ENCODE peak calls at places on chromosome 1, in ten cellular contexts. P, E, N, U, J, Z, L, I, F and W are unnamed samples.

GRCh38 chr1:7366955-7367665 is 404.0 kb upstream of the VAMP3 start:
- DNase-seq in I (no peak), L (no peak), P (no peak), N (no peak), F (peak; percentile 30), U (no peak), Z (no peak), J (no peak), E (no peak), W (no peak)

GRCh38 chr1:86906419-86906818 is 7.5 kb downstream of the SELENOF start:
- DNase-seq in E (no peak), I (no peak), P (no peak), Z (no peak), J (peak; percentile 3), U (no peak), N (no peak), F (no peak), L (no peak), W (no peak)

GRCh38 chr1:151368745-151369610 is 3.5 kb downstream of the SELENBP1 start:
- DNase-seq in Z (peak; percentile 61), E (no peak), F (no peak), U (no peak), N (peak; percentile 32), I (no peak), J (no peak), P (no peak), L (no peak), W (no peak)

GRCh38 chr1:100219879-100220278 is 29.8 kb downstream of the DBT start:
- DNase-seq in E (no peak), P (no peak), L (peak; percentile 25), J (no peak), I (no peak), Z (no peak), N (no peak), F (no peak), U (no peak), W (no peak)

GRCh38 chr1:224540535-224540934 is 75.6 kb upstream of the CNIH3 start:
- DNase-seq in N (no peak), U (no peak), Z (no peak), P (no peak), F (no peak), I (no peak), E (no peak), J (no peak), L (no peak), W (no peak)

GRCh38 chr1:222634180-222635013 is 16.5 kb downstream of the MIA3 start:
- DNase-seq in I (peak; percentile 85), P (no peak), N (no peak), Z (peak; percentile 67), E (peak; percentile 64), F (peak; percentile 62), U (no peak), J (peak; percentile 83), L (peak; percentile 78), W (no peak)

GRCh38 chr1:67711150-67711849 is 26.3 kb downstream of the GADD45A start:
- DNase-seq in E (no peak), Z (no peak), J (no peak), N (no peak), I (no peak), U (no peak), P (no peak), L (no peak), F (no peak), W (no peak)

GRCh38 chr1:55064861-55065263 is 25.5 kb downstream of the PCSK9 start:
- DNase-seq in L (no peak), J (no peak), I (peak; percentile 69), Z (peak; percentile 43), N (no peak), P (no peak), E (peak; percentile 53), U (no peak), F (peak; percentile 65), W (no peak)

GRCh38 chr1:195915826-195916225 is 692.4 kb downstream of the KCNT2 start:
- DNase-seq in U (no peak), P (no peak), J (no peak), I (no peak), L (no peak), F (no peak), N (no peak), E (no peak), Z (no peak), W (no peak)

GRCh38 chr1:67314696-67315095 is 7.0 kb downstream of the IL12RB2 start:
- DNase-seq in E (no peak), P (no peak), N (no peak), I (no peak), L (no peak), F (no peak), U (no peak), J (no peak), Z (no peak), W (no peak)

GRCh38 chr1:7320661-7321060 is 450.4 kb upstream of the VAMP3 start:
- DNase-seq in E (no peak), U (no peak), Z (no peak), L (no peak), F (no peak), P (no peak), N (no peak), I (no peak), J (no peak), W (no peak)

GRCh38 chr1:79899914-79900313 is 893.4 kb upstream of the ADGRL4 start:
- DNase-seq in N (no peak), E (peak; percentile 99), J (no peak), F (no peak), U (no peak), I (no peak), Z (no peak), L (no peak), P (no peak), W (no peak)

DNA sequence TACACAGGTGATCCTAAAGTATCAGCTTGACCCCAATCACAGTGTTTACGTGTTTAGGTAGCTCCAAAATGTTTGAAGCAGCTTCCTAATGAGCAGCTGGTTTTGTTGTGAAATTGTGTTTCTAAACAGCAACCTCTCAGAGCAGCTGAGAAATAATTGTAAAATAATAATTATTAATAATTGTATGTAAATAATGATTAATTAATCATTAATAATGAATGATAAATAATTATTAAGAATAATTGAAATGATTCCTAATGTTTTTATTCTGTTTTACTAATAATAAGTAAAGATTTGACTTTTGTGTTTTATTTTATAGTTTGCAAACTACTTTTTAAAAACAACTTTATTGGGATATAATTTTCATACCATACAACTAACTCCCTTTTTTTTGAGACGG is 182.2 kb downstream of the URB2 start:
- DNase-seq in Z (no peak), U (no peak), L (no peak), N (no peak), F (no peak), P (no peak), I (no peak), E (no peak), J (no peak), W (no peak)
- TF ChIP-seq CTCF in Z (no peak), U (no peak), L (no peak), N (no peak), F (no peak), P (no peak), I (no peak), E (no peak), J (no peak), W (no peak)

GRCh38 chr1:21941370-21941769 is 4.3 kb upstream of the HSPG2 start:
- DNase-seq in E (no peak), F (no peak), J (no peak), P (no peak), L (no peak), U (no peak), N (no peak), I (peak; percentile 3), Z (no peak), W (no peak)
- H3K4me1 ChIP-seq in E (peaks cover 49% of the 10 kb centered on the region), F (peaks cover 55% of the 10 kb centered on the region), J (peaks cover 37% of the 10 kb centered on the region), P (peaks cover 13% of the 10 kb centered on the region), L (peaks cover 2% of the 10 kb centered on the region), U (peaks cover 77% of the 10 kb centered on the region), N (peaks cover 33% of the 10 kb centered on the region), I (peaks cover 68% of the 10 kb centered on the region), Z (peaks cover 53% of the 10 kb centered on the region), W (peaks cover 22% of the 10 kb centered on the region)

DNA sequence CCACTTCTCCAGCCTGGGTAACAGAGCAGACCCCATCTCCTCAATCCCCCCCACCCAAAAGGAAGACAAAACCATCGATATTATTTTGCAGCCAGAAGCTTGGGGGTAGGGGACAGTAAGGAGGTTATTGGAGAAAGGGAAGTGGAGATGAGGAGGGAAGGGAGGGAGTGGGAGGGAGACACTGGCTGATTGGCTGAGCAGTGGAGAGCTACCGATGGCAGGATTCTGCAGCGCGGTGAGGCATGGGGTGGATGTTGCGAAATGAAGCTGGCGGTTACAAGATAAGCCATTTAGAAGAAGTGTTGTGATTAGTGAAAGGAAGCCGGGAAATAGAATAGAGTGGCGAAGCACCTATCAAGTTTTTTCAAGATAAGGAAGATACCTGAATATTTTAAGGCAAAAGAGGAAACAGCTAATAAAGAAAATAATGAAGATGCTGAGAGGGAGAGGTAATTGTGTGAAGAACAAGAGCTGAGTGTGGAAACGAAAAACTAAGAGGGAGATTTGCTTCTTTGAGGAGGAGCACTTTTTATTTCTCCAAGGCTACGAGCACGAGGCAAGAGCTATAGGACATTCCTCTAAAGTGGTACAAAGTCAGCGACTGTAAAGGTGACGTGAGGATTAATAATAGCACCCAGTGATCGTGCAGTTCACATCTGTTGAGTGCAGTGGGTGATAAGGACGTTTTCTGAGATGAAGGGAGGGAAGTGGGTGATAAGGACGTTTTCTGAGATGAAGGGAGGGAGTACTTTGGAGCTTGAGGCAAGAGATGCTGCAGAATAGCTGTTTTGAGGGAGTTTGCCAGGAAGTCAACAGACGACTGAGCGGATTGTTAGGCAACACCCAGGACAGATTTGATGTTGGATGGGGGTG is 103.2 kb upstream of the KIF26B start:
- DNase-seq in L (peak; percentile 54), N (peak; percentile 80), Z (peak; percentile 35), F (peak; percentile 38), E (peak; percentile 24), J (peak; percentile 44), P (no peak), U (peak; percentile 74), I (peak; percentile 41), W (no peak)
- H3K4me3 ChIP-seq in L (no peak overlapping the region), N (peak overlapping the region; percentile 18), Z (no peak overlapping the region), F (peak overlapping the region; percentile 14), E (no peak overlapping the region), J (peak overlapping the region; percentile 5), P (no peak overlapping the region), U (peak overlapping the region; percentile 23), I (peak overlapping the region; percentile 41), W (no peak overlapping the region)

GRCh38 chr1:4628992-4629391 is 25.4 kb upstream of the AJAP1 start:
- DNase-seq in F (no peak), E (no peak), P (no peak), I (no peak), N (no peak), L (no peak), Z (no peak), U (no peak), J (no peak), W (no peak)

GRCh38 chr1:4626061-4626460 is 28.3 kb upstream of the AJAP1 start:
- DNase-seq in I (no peak), F (no peak), P (no peak), U (no peak), N (no peak), L (no peak), E (no peak), Z (no peak), J (no peak), W (no peak)

GRCh38 chr1:4626560-4627319 is 27.7 kb upstream of the AJAP1 start:
- DNase-seq in L (no peak), J (no peak), F (peak; percentile 29), N (no peak), E (no peak), U (no peak), I (no peak), Z (no peak), P (no peak), W (no peak)

GRCh38 chr1:4624801-4625200 is 29.6 kb upstream of the AJAP1 start:
- DNase-seq in P (no peak), N (no peak), Z (no peak), J (no peak), I (no peak), U (no peak), F (no peak), L (no peak), E (no peak), W (no peak)

GRCh38 chr1:4627353-4627752 is 27.1 kb upstream of the AJAP1 start:
- DNase-seq in L (no peak), I (no peak), N (no peak), F (no peak), E (no peak), U (no peak), J (no peak), P (no peak), Z (no peak), W (no peak)
- TF ChIP-seq CTCF in L (no peak), I (no peak), N (no peak), F (no peak), E (no peak), U (no peak), J (no peak), P (no peak), Z (no peak), W (no peak)